ENCODE peak calls at places on chromosomes 16 and 17, in five cellular contexts. N is cardiac muscle cell, I is suprapubic skin, A is MM.1S, H is IMR-90. B is an unnamed sample.

GRCh38 chr16:4032768-4033167 is 83.5 kb downstream of the ADCY9 start:
- DNase-seq in I (no peak), H (peak; percentile 52), N (peak; percentile 16), A (no peak), B (no peak)

GRCh38 chr16:73048292-73049050 is 543 bp upstream of the ZFHX3 start:
- DNase-seq in N (peak; percentile 24), A (no peak), H (no peak), I (no peak), B (peak; percentile 75)

GRCh38 chr17:15291674-15292361 is 26.7 kb upstream of the PMP22 start:
- DNase-seq in H (peak; percentile 46), N (peak; percentile 83), A (no peak), I (no peak), B (no peak)

GRCh38 chr16:29665294-29666077 is 2.4 kb downstream of the SPN start:
- DNase-seq in I (no peak), N (no peak), H (no peak), A (no peak), B (no peak)

GRCh38 chr17:77096570-77097214 is 44.1 kb upstream of the SEC14L1 start:
- DNase-seq in A (peak; percentile 59), N (peak; percentile 73), I (no peak), H (peak; percentile 73), B (no peak)

GRCh38 chr17:43330876-43331639 is 67.7 kb upstream of the ARL4D start:
- DNase-seq in I (no peak), A (peak; percentile 12), N (peak; percentile 6), H (peak; percentile 39), B (no peak)

GRCh38 chr16:86101912-86102187 is 202.9 kb downstream of the IRF8 start:
- DNase-seq in N (no peak), I (peak; percentile 47), H (no peak), A (no peak), B (no peak)

GRCh38 chr17:76278952-76279741 is 14.0 kb downstream of the UBALD2 start:
- DNase-seq in H (peak; percentile 62), N (peak; percentile 82), A (peak; percentile 84), I (peak; percentile 93), B (peak; percentile 91)

GRCh38 chr16:72877374-72878028 is 170.4 kb downstream of the ZFHX3 start:
- DNase-seq in N (peak; percentile 75), I (no peak), A (no peak), H (peak; percentile 88), B (no peak)

GRCh38 chr17:45123930-45124796 is 8.2 kb downstream of the PLCD3 start:
- DNase-seq in N (peak; percentile 89), I (no peak), A (no peak), H (peak; percentile 91), B (no peak)

GRCh38 chr17:15462962-15463361 is 4.5 kb downstream of the CDRT4 start:
- DNase-seq in H (peak; percentile 77), I (no peak), N (peak; percentile 27), A (no peak), B (no peak)

GRCh38 chr17:29178750-29179231 is 1.4 kb downstream of the MYO18A start:
- DNase-seq in A (no peak), I (peak; percentile 49), N (no peak), H (no peak), B (no peak)

GRCh38 chr16:4976079-4976478 is 17.9 kb downstream of the SEC14L5 start:
- DNase-seq in H (no peak), I (no peak), A (peak; percentile 56), N (no peak), B (no peak)

GRCh38 chr16:85390511-85391174 is 222.5 kb upstream of the GSE1 start:
- DNase-seq in N (peak; percentile 95), A (no peak), H (peak; percentile 95), I (peak; percentile 94), B (peak; percentile 57)

GRCh38 chr17:31918701-31919128 is 17.2 kb upstream of the UTP6 start:
- DNase-seq in H (peak; percentile 28), N (peak; percentile 14), A (no peak), I (no peak), B (no peak)

GRCh38 chr17:40615295-40615988 is 32.2 kb downstream of the SMARCE1 start:
- DNase-seq in H (peak; percentile 47), I (no peak), A (peak; percentile 79), N (peak; percentile 64), B (peak; percentile 44)

GRCh38 chr17:42422958-42423712 is at the start of gene CAVIN1:
- DNase-seq in N (peak; percentile 99), H (peak; percentile 98), I (peak; percentile 100), A (no peak), B (peak; percentile 81)

GRCh38 chr16:65909310-65910050 is 457.0 kb upstream of the CDH5 start:
- DNase-seq in I (no peak), A (peak; percentile 75), N (peak; percentile 50), H (no peak), B (no peak)

GRCh38 chr16:29820730-29821662 is 734 bp downstream of the MVP start:
- DNase-seq in I (no peak), A (peak; percentile 62), N (no peak), H (no peak), B (no peak)

GRCh38 chr17:35245196-35245486 is 2.3 kb downstream of the SLFN5 start:
- DNase-seq in N (peak; percentile 91), A (no peak), I (no peak), H (peak; percentile 97), B (no peak)

GRCh38 chr17:75843577-75844529 is at the start of gene UNC13D:
- DNase-seq in N (no peak), H (no peak), A (no peak), I (peak; percentile 82), B (no peak)

GRCh38 chr16:71564377-71564967 is 12.4 kb downstream of the TAT start:
- DNase-seq in N (no peak), A (no peak), H (no peak), I (no peak), B (peak; percentile 9)

GRCh38 chr17:300881-301280 is 51.7 kb downstream of the RPH3AL start:
- DNase-seq in N (no peak), A (no peak), H (no peak), I (no peak), B (no peak)

GRCh38 chr16:85750827-85751641 is at the start of gene C16orf74:
- DNase-seq in N (peak; percentile 65), I (no peak), A (peak; percentile 14), H (peak; percentile 35), B (peak; percentile 70)

GRCh38 chr17:36705651-36706436 is 104.5 kb downstream of the MRM1 start:
- DNase-seq in A (peak; percentile 50), I (no peak), N (peak; percentile 44), H (peak; percentile 4), B (peak; percentile 57)

GRCh38 chr17:81871387-81872120 is 417 bp upstream of the ARHGDIA start:
- DNase-seq in H (peak; percentile 83), A (peak; percentile 93), I (no peak), N (peak; percentile 92), B (peak; percentile 92)

GRCh38 chr16:3726021-3726687 is 8.8 kb upstream of the TRAP1 start:
- DNase-seq in N (no peak), I (no peak), A (no peak), H (no peak), B (no peak)

GRCh38 chr16:75048546-75048945 is 49.7 kb downstream of the ZNRF1 start:
- DNase-seq in A (no peak), H (peak; percentile 43), N (no peak), I (no peak), B (no peak)

GRCh38 chr17:8159032-8159400 is 3.7 kb downstream of the VAMP2 start:
- DNase-seq in H (no peak), I (no peak), N (no peak), A (no peak), B (no peak)
- TF ChIP-seq CTCF in H (no peak), I (no peak), N (no peak), A (no peak), B (no peak)

GRCh38 chr17:69717214-69717613 is 302.7 kb downstream of the MAP2K6 start:
- DNase-seq in H (no peak), A (no peak), I (no peak), N (no peak), B (no peak)
- TF ChIP-seq CTCF in H (no peak), A (no peak), I (no peak), N (no peak), B (no peak)

GRCh38 chr16:55494994-55495421 is 13.9 kb upstream of the LPCAT2 start:
- DNase-seq in A (no peak), I (peak; percentile 78), N (peak; percentile 95), H (peak; percentile 96), B (no peak)
- TF ChIP-seq CTCF in A (peak; percentile 7), I (no peak), N (peak; percentile 38), H (peak; percentile 63), B (no peak)

DNA sequence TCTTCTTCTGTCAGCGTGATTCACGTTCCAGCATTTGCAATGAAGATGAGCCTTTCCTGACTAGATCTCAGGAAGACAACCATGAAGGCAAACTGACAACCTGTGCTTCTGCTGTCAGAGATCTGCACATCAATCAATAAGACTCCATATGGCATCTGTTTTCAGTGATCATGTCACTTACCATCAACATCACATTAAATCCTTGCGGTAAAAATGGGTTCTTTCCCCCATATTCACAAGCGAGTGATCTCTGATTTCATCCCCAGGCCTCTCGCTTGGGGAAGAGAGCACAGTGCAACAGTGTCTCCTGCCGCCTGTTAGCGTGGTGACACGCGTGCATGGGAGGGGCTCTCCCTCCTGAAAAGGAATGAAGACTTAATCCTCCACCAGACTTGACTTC is 11.1 kb downstream of the NACA2 start:
- DNase-seq in H (peak; percentile 28), I (no peak), N (peak; percentile 3), A (peak; percentile 36), B (peak; percentile 7)
- TF ChIP-seq CTCF in H (peak; percentile 5), I (no peak), N (no peak), A (peak; percentile 43), B (no peak)

GRCh38 chr16:87235810-87236515 is 81.2 kb downstream of the C16orf95 start:
- DNase-seq in I (no peak), N (no peak), A (no peak), H (no peak), B (peak; percentile 26)
- TF ChIP-seq CTCF in I (no peak), N (no peak), A (no peak), H (no peak), B (no peak)

GRCh38 chr16:60902114-60902513 is 1134.1 kb downstream of the CDH8 start:
- DNase-seq in I (no peak), A (no peak), N (no peak), H (no peak), B (no peak)

GRCh38 chr16:60905806-60906205 is 1130.4 kb downstream of the CDH8 start:
- DNase-seq in H (no peak), I (no peak), N (no peak), A (no peak), B (no peak)

DNA sequence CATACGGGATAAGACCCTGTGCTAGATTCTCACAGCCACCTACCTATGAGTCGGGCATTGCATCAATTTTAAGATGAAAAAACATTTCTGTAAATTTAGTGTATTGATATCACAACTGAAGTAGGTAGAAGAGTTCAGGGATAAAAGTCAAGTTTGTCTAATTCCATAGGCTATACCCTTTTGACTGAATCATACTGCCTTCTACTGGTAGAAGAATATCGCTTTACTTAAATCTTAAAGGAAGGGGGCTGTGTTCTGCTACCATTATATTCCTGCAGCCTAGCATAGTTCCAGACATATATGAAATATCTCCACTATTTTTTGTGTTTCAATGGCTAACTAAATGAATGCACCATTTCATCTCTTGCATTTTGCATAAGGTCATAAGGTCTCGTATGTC is 1128.6 kb downstream of the CDH8 start:
- DNase-seq in I (no peak), A (no peak), H (no peak), N (no peak), B (no peak)
- TF ChIP-seq CTCF in I (no peak), A (no peak), H (no peak), N (no peak), B (no peak)

B was measured in nephron progenitor cell.